ENCODE peak calls at places on chromosomes 11 and 22, in seven cellular contexts. One of them, this sample, is unnamed.

GRCh38 chr11:70399681-70400112 is 1.4 kb downstream of the CTTN start:
- DNase-seq in IMR-90: peak
- DNase-seq in left ventricle myocardium inferior: peak
- DNase-seq in uterus: peak
- DNase-seq in PC-3: peak
- DNase-seq in colonic mucosa: peak
- DNase-seq in A549: peak
- DNase-seq in this sample: no peak

GRCh38 chr11:116931206-116931953 is 94.0 kb upstream of the APOA1 start:
- DNase-seq in colonic mucosa: no peak
- DNase-seq in IMR-90: peak
- DNase-seq in uterus: no peak
- DNase-seq in left ventricle myocardium inferior: no peak
- DNase-seq in PC-3: peak
- DNase-seq in A549: peak
- DNase-seq in this sample: no peak

GRCh38 chr22:38419864-38420172 is 35.2 kb downstream of the KCNJ4 start:
- DNase-seq in PC-3: no peak
- DNase-seq in colonic mucosa: no peak
- DNase-seq in left ventricle myocardium inferior: no peak
- DNase-seq in A549: no peak
- DNase-seq in IMR-90: no peak
- DNase-seq in uterus: no peak
- DNase-seq in this sample: no peak

GRCh38 chr11:88329563-88330250 is 7.8 kb downstream of the CTSC start:
- DNase-seq in colonic mucosa: no peak
- DNase-seq in uterus: no peak
- DNase-seq in A549: no peak
- DNase-seq in IMR-90: no peak
- DNase-seq in PC-3: no peak
- DNase-seq in left ventricle myocardium inferior: no peak
- DNase-seq in this sample: no peak

GRCh38 chr11:2116680-2117079 is 22.5 kb downstream of the IGF2 start:
- DNase-seq in colonic mucosa: no peak
- DNase-seq in PC-3: no peak
- DNase-seq in uterus: no peak
- DNase-seq in left ventricle myocardium inferior: no peak
- DNase-seq in A549: no peak
- DNase-seq in IMR-90: no peak
- DNase-seq in this sample: no peak

GRCh38 chr11:113091578-113091844 is 130.3 kb downstream of the NCAM1 start:
- DNase-seq in PC-3: no peak
- DNase-seq in left ventricle myocardium inferior: no peak
- DNase-seq in A549: no peak
- DNase-seq in uterus: no peak
- DNase-seq in IMR-90: no peak
- DNase-seq in colonic mucosa: no peak
- DNase-seq in this sample: no peak

GRCh38 chr22:40237241-40237640 is 59.5 kb downstream of the TNRC6B start:
- DNase-seq in colonic mucosa: no peak
- DNase-seq in left ventricle myocardium inferior: no peak
- DNase-seq in A549: no peak
- DNase-seq in PC-3: no peak
- DNase-seq in IMR-90: no peak
- DNase-seq in uterus: no peak
- DNase-seq in this sample: no peak

GRCh38 chr22:49507607-49508292 is 319.9 kb downstream of the BRD1 start:
- DNase-seq in PC-3: no peak
- DNase-seq in left ventricle myocardium inferior: no peak
- DNase-seq in A549: no peak
- DNase-seq in IMR-90: no peak
- DNase-seq in colonic mucosa: no peak
- DNase-seq in uterus: no peak
- DNase-seq in this sample: no peak

GRCh38 chr22:22928666-22929380 is 41.2 kb downstream of the IGLL5 start:
- DNase-seq in PC-3: peak
- DNase-seq in colonic mucosa: peak
- DNase-seq in uterus: no peak
- DNase-seq in left ventricle myocardium inferior: peak
- DNase-seq in IMR-90: peak
- DNase-seq in A549: no peak
- DNase-seq in this sample: no peak

GRCh38 chr22:21866821-21867527 is 471 bp downstream of the MAPK1 start:
- DNase-seq in A549: peak
- DNase-seq in uterus: peak
- DNase-seq in left ventricle myocardium inferior: peak
- DNase-seq in IMR-90: no peak
- DNase-seq in colonic mucosa: peak
- DNase-seq in PC-3: peak
- DNase-seq in this sample: no peak

GRCh38 chr22:42434283-42434682 is 2.1 kb upstream of the NFAM1 start:
- DNase-seq in A549: no peak
- DNase-seq in left ventricle myocardium inferior: no peak
- DNase-seq in PC-3: no peak
- DNase-seq in IMR-90: no peak
- DNase-seq in colonic mucosa: no peak
- DNase-seq in uterus: no peak
- DNase-seq in this sample: no peak

GRCh38 chr11:74636633-74637184 is 44.3 kb downstream of the POLD3 start:
- DNase-seq in colonic mucosa: no peak
- DNase-seq in left ventricle myocardium inferior: no peak
- DNase-seq in IMR-90: peak
- DNase-seq in A549: peak
- DNase-seq in PC-3: peak
- DNase-seq in uterus: no peak
- DNase-seq in this sample: no peak

GRCh38 chr22:44975444-44976262 is 34.2 kb downstream of the PHF21B start:
- DNase-seq in left ventricle myocardium inferior: peak
- DNase-seq in colonic mucosa: peak
- DNase-seq in uterus: peak
- DNase-seq in IMR-90: peak
- DNase-seq in A549: peak
- DNase-seq in PC-3: peak
- DNase-seq in this sample: peak

GRCh38 chr22:49547751-49548239 is 279.9 kb downstream of the BRD1 start:
- DNase-seq in left ventricle myocardium inferior: no peak
- DNase-seq in PC-3: no peak
- DNase-seq in IMR-90: no peak
- DNase-seq in A549: no peak
- DNase-seq in uterus: no peak
- DNase-seq in colonic mucosa: no peak
- DNase-seq in this sample: no peak

GRCh38 chr11:32151036-32151435 is 60.2 kb downstream of the RCN1 start:
- DNase-seq in PC-3: no peak
- DNase-seq in colonic mucosa: no peak
- DNase-seq in left ventricle myocardium inferior: no peak
- DNase-seq in IMR-90: no peak
- DNase-seq in uterus: no peak
- DNase-seq in A549: no peak
- DNase-seq in this sample: no peak

GRCh38 chr22:40348025-40348658 is 1.8 kb downstream of the ADSL start:
- DNase-seq in IMR-90: peak
- DNase-seq in colonic mucosa: peak
- DNase-seq in left ventricle myocardium inferior: no peak
- DNase-seq in PC-3: peak
- DNase-seq in uterus: no peak
- DNase-seq in A549: peak
- DNase-seq in this sample: no peak

GRCh38 chr11:125494987-125495725 is 909 bp downstream of the FEZ1 start:
- DNase-seq in colonic mucosa: peak
- DNase-seq in PC-3: no peak
- DNase-seq in IMR-90: peak
- DNase-seq in A549: no peak
- DNase-seq in left ventricle myocardium inferior: peak
- DNase-seq in uterus: peak
- DNase-seq in this sample: no peak

GRCh38 chr11:85945788-85946187 is 90.6 kb downstream of the CCDC83 start:
- DNase-seq in left ventricle myocardium inferior: no peak
- DNase-seq in IMR-90: no peak
- DNase-seq in PC-3: no peak
- DNase-seq in A549: no peak
- DNase-seq in colonic mucosa: no peak
- DNase-seq in uterus: no peak
- DNase-seq in this sample: no peak

GRCh38 chr11:92888701-92889100 is 80.8 kb upstream of the MTNR1B start:
- DNase-seq in PC-3: no peak
- DNase-seq in IMR-90: no peak
- DNase-seq in colonic mucosa: no peak
- DNase-seq in A549: no peak
- DNase-seq in left ventricle myocardium inferior: no peak
- DNase-seq in uterus: no peak
- DNase-seq in this sample: no peak

GRCh38 chr22:44935724-44936123 is 74.1 kb downstream of the PHF21B start:
- DNase-seq in uterus: no peak
- DNase-seq in left ventricle myocardium inferior: peak
- DNase-seq in PC-3: no peak
- DNase-seq in IMR-90: no peak
- DNase-seq in colonic mucosa: no peak
- DNase-seq in A549: no peak
- DNase-seq in this sample: no peak

DNA sequence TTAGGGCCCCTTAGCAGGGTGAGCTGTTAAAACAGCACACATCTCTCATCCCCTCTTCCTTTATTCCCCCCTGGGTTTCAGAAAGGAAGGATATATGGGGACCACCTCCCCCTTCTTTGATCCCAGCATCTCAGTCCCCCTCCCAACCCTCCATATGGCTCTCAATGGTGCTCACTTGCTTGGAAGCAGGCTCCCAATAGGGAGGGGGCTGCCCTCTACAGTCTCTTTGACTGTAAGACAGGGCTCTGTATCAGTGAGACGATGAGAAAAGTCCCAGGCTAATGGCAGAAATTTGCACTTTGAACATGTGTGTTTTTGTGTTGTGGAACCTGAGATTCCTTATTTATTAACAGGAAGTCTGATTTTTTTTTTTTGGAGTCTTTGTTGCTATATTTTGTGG is 4.2 kb upstream of the CNTF start:
- DNase-seq in colonic mucosa: no peak
- DNase-seq in IMR-90: no peak
- DNase-seq in uterus: no peak
- DNase-seq in A549: peak
- DNase-seq in PC-3: no peak
- DNase-seq in left ventricle myocardium inferior: no peak
- DNase-seq in this sample: no peak
- TF ChIP-seq CTCF in colonic mucosa: no peak
- TF ChIP-seq CTCF in IMR-90: peak
- TF ChIP-seq CTCF in uterus: no peak
- TF ChIP-seq CTCF in A549: no peak
- TF ChIP-seq CTCF in PC-3: peak
- TF ChIP-seq CTCF in left ventricle myocardium inferior: peak
- TF ChIP-seq CTCF in this sample: no peak

DNA sequence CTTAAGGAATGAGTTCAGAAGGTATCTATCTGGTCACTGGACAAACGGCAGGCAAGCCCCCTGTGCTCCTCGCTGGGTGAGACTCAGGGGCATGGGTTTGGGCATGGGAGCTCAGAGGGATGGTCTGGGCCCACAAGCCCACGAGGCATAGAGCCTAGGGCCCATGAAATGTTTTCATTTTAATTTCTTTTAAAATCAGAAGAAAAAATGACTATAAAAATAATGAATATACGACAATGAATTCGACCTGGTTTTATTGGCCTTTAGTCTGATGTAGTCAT is 77.9 kb upstream of the WNT7B start:
- DNase-seq in colonic mucosa: no peak
- DNase-seq in uterus: no peak
- DNase-seq in IMR-90: no peak
- DNase-seq in left ventricle myocardium inferior: peak
- DNase-seq in PC-3: no peak
- DNase-seq in A549: no peak
- DNase-seq in this sample: no peak
- H3K4me3 ChIP-seq in colonic mucosa: peak
- H3K4me3 ChIP-seq in uterus: peak
- H3K4me3 ChIP-seq in IMR-90: peak
- H3K4me3 ChIP-seq in left ventricle myocardium inferior: peak
- H3K4me3 ChIP-seq in PC-3: peak
- H3K4me3 ChIP-seq in A549: peak
- H3K4me3 ChIP-seq in this sample: peak

GRCh38 chr11:118696673-118697226 is 17.3 kb upstream of the TREH start:
- DNase-seq in uterus: no peak
- DNase-seq in A549: no peak
- DNase-seq in IMR-90: no peak
- DNase-seq in colonic mucosa: no peak
- DNase-seq in left ventricle myocardium inferior: no peak
- DNase-seq in PC-3: no peak
- DNase-seq in this sample: no peak
- TF ChIP-seq CTCF in uterus: no peak
- TF ChIP-seq CTCF in A549: no peak
- TF ChIP-seq CTCF in IMR-90: no peak
- TF ChIP-seq CTCF in colonic mucosa: no peak
- TF ChIP-seq CTCF in left ventricle myocardium inferior: no peak
- TF ChIP-seq CTCF in PC-3: no peak
- TF ChIP-seq CTCF in this sample: no peak

GRCh38 chr11:19422257-19422656 is 181.5 kb upstream of the E2F8 start:
- DNase-seq in PC-3: no peak
- DNase-seq in left ventricle myocardium inferior: no peak
- DNase-seq in A549: no peak
- DNase-seq in IMR-90: no peak
- DNase-seq in uterus: no peak
- DNase-seq in colonic mucosa: no peak
- DNase-seq in this sample: no peak

GRCh38 chr11:19421134-19421533 is 180.4 kb upstream of the E2F8 start:
- DNase-seq in left ventricle myocardium inferior: no peak
- DNase-seq in IMR-90: no peak
- DNase-seq in colonic mucosa: no peak
- DNase-seq in A549: no peak
- DNase-seq in PC-3: no peak
- DNase-seq in uterus: no peak
- DNase-seq in this sample: no peak

GRCh38 chr11:19418221-19418620 is 177.5 kb upstream of the E2F8 start:
- DNase-seq in uterus: no peak
- DNase-seq in left ventricle myocardium inferior: no peak
- DNase-seq in A549: no peak
- DNase-seq in PC-3: no peak
- DNase-seq in colonic mucosa: no peak
- DNase-seq in IMR-90: no peak
- DNase-seq in this sample: no peak

GRCh38 chr11:19419813-19420212 is 179.1 kb upstream of the E2F8 start:
- DNase-seq in uterus: no peak
- DNase-seq in PC-3: peak
- DNase-seq in left ventricle myocardium inferior: no peak
- DNase-seq in A549: peak
- DNase-seq in IMR-90: peak
- DNase-seq in colonic mucosa: no peak
- DNase-seq in this sample: no peak

DNA sequence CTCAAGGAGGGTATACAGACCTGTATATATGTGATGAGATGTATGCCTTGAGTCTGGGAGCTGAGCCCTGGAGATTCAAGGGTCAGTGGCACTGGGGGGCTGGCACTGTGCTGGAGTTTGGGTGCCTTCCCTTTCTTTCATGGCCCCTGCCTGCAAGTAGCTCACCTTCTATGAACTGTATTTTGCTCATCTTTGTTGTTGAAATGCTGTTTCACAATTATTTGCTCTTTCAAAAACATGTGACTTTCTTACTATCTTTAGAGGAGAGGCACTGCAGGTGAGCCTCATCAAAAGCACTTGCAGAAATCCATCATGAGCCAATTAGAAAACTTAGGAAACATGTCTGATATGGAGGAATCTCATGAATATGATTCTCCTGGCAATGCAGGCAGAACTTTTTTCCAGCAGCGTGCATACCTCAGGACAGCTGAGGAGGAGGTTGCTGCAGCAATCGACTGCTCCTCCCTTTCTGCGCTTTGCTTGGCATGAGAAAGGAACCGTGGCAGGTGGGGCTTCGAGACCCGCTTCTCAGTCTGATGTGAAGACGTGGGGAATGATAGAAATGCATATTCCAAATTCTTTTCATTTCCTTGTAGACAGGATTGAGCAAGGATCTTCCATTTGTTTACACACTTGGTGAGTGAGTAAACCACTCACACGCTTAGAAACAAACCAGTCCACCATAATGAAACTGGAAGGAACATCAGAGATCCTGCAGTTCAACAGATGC is 178.4 kb upstream of the E2F8 start:
- DNase-seq in left ventricle myocardium inferior: no peak
- DNase-seq in IMR-90: peak
- DNase-seq in PC-3: peak
- DNase-seq in A549: peak
- DNase-seq in uterus: no peak
- DNase-seq in colonic mucosa: no peak
- DNase-seq in this sample: no peak
- H3K4me3 ChIP-seq in left ventricle myocardium inferior: no peak
- H3K4me3 ChIP-seq in IMR-90: peak
- H3K4me3 ChIP-seq in PC-3: no peak
- H3K4me3 ChIP-seq in A549: peak
- H3K4me3 ChIP-seq in uterus: no peak
- H3K4me3 ChIP-seq in colonic mucosa: no peak
- H3K4me3 ChIP-seq in this sample: no peak